ENCODE peak calls at places on chromosomes 2 and 18, in seven cellular contexts. A, M, Q, Y, D, Z and N are unnamed samples.

GRCh38 chr2:46002507-46002883 is 294.7 kb upstream of the EPAS1 start:
- DNase-seq in A (no peak), D (no peak), Y (no peak), Z (no peak), M (no peak), Q (no peak), N (no peak)

GRCh38 chr2:36952748-36953197 is 13.6 kb downstream of the STRN start:
- DNase-seq in M (no peak), Y (no peak), A (no peak), Q (peak), Z (no peak), D (no peak), N (no peak)

GRCh38 chr2:220662415-220662814 is 909.7 kb downstream of the EPHA4 start:
- DNase-seq in D (no peak), Z (no peak), Y (no peak), A (no peak), Q (no peak), M (no peak), N (no peak)

GRCh38 chr2:10375570-10376266 is 72.4 kb downstream of the ODC1 start:
- DNase-seq in A (no peak), Z (peak), Y (no peak), D (no peak), M (no peak), Q (no peak), N (no peak)

GRCh38 chr2:38415761-38416291 is 38.8 kb upstream of the ATL2 start:
- DNase-seq in Z (no peak), D (no peak), Y (no peak), Q (no peak), A (no peak), M (no peak), N (no peak)

GRCh38 chr2:150259746-150260145 is 227.7 kb downstream of the RND3 start:
- DNase-seq in D (no peak), Y (no peak), M (no peak), Q (no peak), A (no peak), Z (peak), N (no peak)

GRCh38 chr2:1886405-1886992 is 142.2 kb upstream of the PXDN start:
- DNase-seq in A (peak), Y (peak), Z (peak), D (peak), Q (peak), M (peak), N (peak)

GRCh38 chr18:68965817-68966216 is 167.9 kb downstream of the CCDC102B start:
- DNase-seq in Y (no peak), Z (no peak), M (no peak), D (no peak), Q (no peak), A (peak), N (no peak)

GRCh38 chr2:175976758-175977157 is 25.3 kb downstream of the LNPK start:
- DNase-seq in M (no peak), D (peak), Q (no peak), A (peak), Y (no peak), Z (no peak), N (no peak)

GRCh38 chr2:75493230-75493629 is 67.5 kb downstream of the EVA1A start:
- DNase-seq in Y (no peak), D (no peak), M (no peak), A (no peak), Z (no peak), Q (no peak), N (no peak)

GRCh38 chr2:239666053-239666854 is 265.4 kb upstream of the HDAC4 start:
- DNase-seq in M (no peak), Y (no peak), Z (no peak), Q (no peak), D (no peak), A (no peak), N (no peak)

GRCh38 chr2:23603156-23603555 is 218.2 kb downstream of the KLHL29 start:
- DNase-seq in Z (no peak), M (no peak), Q (no peak), Y (no peak), D (no peak), A (no peak), N (no peak)

GRCh38 chr2:17538844-17539554 is 1.5 kb upstream of the VSNL1 start:
- DNase-seq in A (peak), M (peak), D (peak), Y (no peak), Z (no peak), Q (peak), N (peak)

GRCh38 chr2:238496756-238497609 is 70.3 kb downstream of the ASB1 start:
- DNase-seq in Q (no peak), Z (no peak), D (no peak), A (no peak), M (no peak), Y (peak), N (no peak)

GRCh38 chr2:11342561-11343343 is 1.7 kb downstream of the ROCK2 start:
- DNase-seq in D (peak), Q (peak), M (peak), Z (no peak), Y (no peak), A (peak), N (no peak)

GRCh38 chr2:134347756-134348155 is 93.9 kb downstream of the MGAT5 start:
- DNase-seq in A (no peak), Y (no peak), D (no peak), M (no peak), Q (no peak), Z (no peak), N (no peak)

GRCh38 chr2:99278793-99279291 is 22.2 kb downstream of the LYG1 start:
- DNase-seq in M (peak), D (peak), Q (peak), Z (no peak), Y (no peak), A (peak), N (no peak)

GRCh38 chr18:45505497-45506206 is 109.6 kb upstream of the SLC14A2 start:
- DNase-seq in D (no peak), Z (no peak), M (peak), A (no peak), Q (no peak), Y (no peak), N (no peak)

GRCh38 chr2:53859354-53860159 is at the start of gene GPR75:
- DNase-seq in M (no peak), Z (peak), D (peak), A (no peak), Q (no peak), Y (no peak), N (peak)

GRCh38 chr18:59416818-59417217 is 57.8 kb upstream of the LMAN1 start:
- DNase-seq in Z (no peak), M (no peak), Q (no peak), A (peak), Y (no peak), D (no peak), N (no peak)

GRCh38 chr2:23564618-23564967 is 179.6 kb downstream of the KLHL29 start:
- DNase-seq in A (peak), D (no peak), M (no peak), Q (no peak), Z (no peak), Y (no peak), N (no peak)

GRCh38 chr2:128486640-128487375 is 168.1 kb upstream of the HS6ST1 start:
- DNase-seq in Q (no peak), Y (no peak), M (no peak), A (no peak), Z (no peak), D (no peak), N (no peak)

GRCh38 chr18:61946449-61946848 is 53.6 kb upstream of the RNF152 start:
- DNase-seq in M (peak), A (no peak), Q (no peak), Y (no peak), Z (no peak), D (no peak), N (no peak)

GRCh38 chr2:31334311-31335026 is 80.1 kb downstream of the XDH start:
- DNase-seq in D (no peak), Z (no peak), A (peak), Q (no peak), Y (no peak), M (no peak), N (no peak)

GRCh38 chr2:234733795-234734600 is 217.8 kb upstream of the SH3BP4 start:
- DNase-seq in M (no peak), A (no peak), Z (no peak), D (no peak), Y (no peak), Q (no peak), N (no peak)

GRCh38 chr2:60481257-60481656 is 72.2 kb downstream of the BCL11A start:
- DNase-seq in M (no peak), Y (no peak), D (no peak), A (no peak), Q (no peak), Z (no peak), N (no peak)

GRCh38 chr18:3581890-3582289 is 131.9 kb downstream of the TGIF1 start:
- DNase-seq in Z (no peak), D (no peak), M (no peak), Y (no peak), A (no peak), Q (no peak), N (no peak)

GRCh38 chr2:117349687-117350086 is 464.8 kb upstream of the DDX18 start:
- DNase-seq in A (no peak), Y (no peak), M (no peak), Q (no peak), Z (no peak), D (no peak), N (no peak)

GRCh38 chr2:3108710-3109702 is 268.6 kb downstream of the EIPR1 start:
- DNase-seq in Q (no peak), M (no peak), A (no peak), D (no peak), Y (no peak), Z (no peak), N (no peak)

GRCh38 chr2:74001121-74001520 is 16.4 kb downstream of the TET3 start:
- DNase-seq in Q (no peak), M (no peak), Z (no peak), A (no peak), Y (no peak), D (no peak), N (no peak)

GRCh38 chr2:8666581-8666980 is 15.3 kb upstream of the ID2 start:
- DNase-seq in Y (no peak), M (no peak), Q (no peak), Z (no peak), A (no peak), D (no peak), N (no peak)

GRCh38 chr2:50346104-50346503 is 685.8 kb downstream of the NRXN1 start:
- DNase-seq in A (no peak), M (no peak), D (no peak), Z (no peak), Y (no peak), Q (no peak), N (no peak)

GRCh38 chr2:177758591-177759371 is 313.8 kb downstream of the PDE11A start:
- DNase-seq in Q (peak), A (peak), M (peak), Z (peak), D (peak), Y (no peak), N (peak)

GRCh38 chr18:10242922-10243680 is 211.3 kb upstream of the APCDD1 start:
- DNase-seq in A (no peak), Q (no peak), M (no peak), Z (peak), Y (no peak), D (no peak), N (no peak)

GRCh38 chr2:146317959-146318358 is 1526.9 kb upstream of the ACVR2A start:
- DNase-seq in Y (no peak), Q (no peak), Z (no peak), D (no peak), A (peak), M (peak), N (no peak)

GRCh38 chr18:58109251-58109650 is 65.2 kb downstream of the NEDD4L start:
- DNase-seq in Z (peak), M (no peak), Q (no peak), D (no peak), A (no peak), Y (no peak), N (no peak)